ENCODE peak calls at places on chromosome 4, in six cellular contexts. E is lower lobe of right lung, U is fibroblast of mammary gland, X is fibroblast of pulmonary artery, D is glutamatergic neuron, P is GM23338. M is an unnamed sample.

GRCh38 chr4:131370846-131371245 is 1778.2 kb upstream of the PCDH10 start:
- DNase-seq in E (no peak), U (no peak), X (no peak), D (no peak), P (no peak), M (no peak)

GRCh38 chr4:178311992-178312391 is 869.8 kb upstream of the AGA start:
- DNase-seq in E (no peak), U (no peak), X (no peak), D (no peak), P (no peak), M (no peak)

GRCh38 chr4:7487464-7487863 is 52.7 kb upstream of the PSAPL1 start:
- DNase-seq in E (no peak), U (no peak), X (no peak), D (no peak), P (no peak), M (no peak)

GRCh38 chr4:8847331-8847730 is 24.3 kb downstream of the HMX1 start:
- DNase-seq in E (peak; percentile 26), U (no peak), X (no peak), D (no peak), P (no peak), M (no peak)

GRCh38 chr4:145281946-145282345 is 101.6 kb upstream of the OTUD4 start:
- DNase-seq in E (no peak), U (no peak), X (no peak), D (no peak), P (no peak), M (no peak)

GRCh38 chr4:48906283-48907173 is at the start of gene OCIAD2:
- DNase-seq in E (peak; percentile 86), U (no peak), X (peak; percentile 21), D (peak; percentile 73), P (peak; percentile 95), M (peak; percentile 58)

GRCh38 chr4:74016068-74016467 is 17.6 kb upstream of the CXCL5 start:
- DNase-seq in E (no peak), U (peak; percentile 40), X (no peak), D (no peak), P (no peak), M (no peak)

GRCh38 chr4:86831262-86832090 is 17.7 kb downstream of the SLC10A6 start:
- DNase-seq in E (peak; percentile 49), U (peak; percentile 91), X (peak; percentile 82), D (no peak), P (no peak), M (no peak)

GRCh38 chr4:158766419-158767044 is 2.3 kb upstream of the FNIP2 start:
- DNase-seq in E (no peak), U (no peak), X (no peak), D (no peak), P (no peak), M (no peak)

GRCh38 chr4:88017516-88018302 is 10.3 kb downstream of the PKD2 start:
- DNase-seq in E (no peak), U (peak; percentile 98), X (peak; percentile 97), D (no peak), P (no peak), M (no peak)

GRCh38 chr4:56655209-56655626 is 25.9 kb downstream of the HOPX start:
- DNase-seq in E (no peak), U (peak; percentile 25), X (peak; percentile 23), D (peak; percentile 60), P (peak; percentile 76), M (peak; percentile 29)

GRCh38 chr4:124918559-124919122 is 206.1 kb upstream of the ANKRD50 start:
- DNase-seq in E (no peak), U (peak; percentile 60), X (no peak), D (no peak), P (no peak), M (no peak)

GRCh38 chr4:59002148-59002547 is 1892.0 kb upstream of the IGFBP7 start:
- DNase-seq in E (no peak), U (no peak), X (no peak), D (no peak), P (no peak), M (no peak)

GRCh38 chr4:88591787-88592599 is at the start of gene HERC3:
- DNase-seq in E (peak; percentile 94), U (peak; percentile 76), X (peak; percentile 84), D (peak; percentile 95), P (peak; percentile 92), M (peak; percentile 92)

GRCh38 chr4:104421576-104421975 is 73.1 kb downstream of the CXXC4 start:
- DNase-seq in E (no peak), U (no peak), X (no peak), D (no peak), P (peak; percentile 25), M (no peak)

GRCh38 chr4:142130636-142131035 is 494.3 kb downstream of the IL15 start:
- DNase-seq in E (no peak), U (no peak), X (no peak), D (no peak), P (no peak), M (no peak)

GRCh38 chr4:152156448-152156847 is 379.4 kb downstream of the FBXW7 start:
- DNase-seq in E (no peak), U (no peak), X (no peak), D (peak; percentile 27), P (no peak), M (no peak)

GRCh38 chr4:83125738-83126141 is 11.2 kb upstream of the PLAC8 start:
- DNase-seq in E (no peak), U (no peak), X (no peak), D (no peak), P (no peak), M (no peak)

GRCh38 chr4:184489771-184490170 is 15.4 kb upstream of the IRF2 start:
- DNase-seq in E (no peak), U (no peak), X (no peak), D (no peak), P (no peak), M (no peak)

GRCh38 chr4:73866236-73866635 is 3.0 kb upstream of the CXCL1 start:
- DNase-seq in E (no peak), U (no peak), X (no peak), D (no peak), P (no peak), M (no peak)

GRCh38 chr4:59044316-59044715 is 1934.1 kb upstream of the IGFBP7 start:
- DNase-seq in E (no peak), U (no peak), X (no peak), D (no peak), P (no peak), M (no peak)

GRCh38 chr4:53040459-53040815 is 178.3 kb downstream of the RASL11B start:
- DNase-seq in E (no peak), U (no peak), X (peak; percentile 51), D (no peak), P (no peak), M (no peak)

GRCh38 chr4:71833175-71833900 is 49.5 kb upstream of the GC start:
- DNase-seq in E (peak; percentile 68), U (no peak), X (no peak), D (no peak), P (no peak), M (no peak)

GRCh38 chr4:38670939-38671593 is 7.1 kb downstream of the KLF3 start:
- DNase-seq in E (peak; percentile 61), U (no peak), X (no peak), D (no peak), P (no peak), M (no peak)

GRCh38 chr4:119523399-119523798 is 105.2 kb downstream of the PDE5A start:
- DNase-seq in E (no peak), U (no peak), X (no peak), D (no peak), P (no peak), M (no peak)

GRCh38 chr4:54102747-54103146 is 2.8 kb downstream of the GSX2 start:
- DNase-seq in E (no peak), U (no peak), X (no peak), D (no peak), P (no peak), M (no peak)

GRCh38 chr4:54103190-54103574 is 3.2 kb downstream of the GSX2 start:
- DNase-seq in E (no peak), U (no peak), X (no peak), D (no peak), P (peak; percentile 58), M (no peak)

GRCh38 chr4:54099959-54100606 is at the start of gene GSX2:
- DNase-seq in E (no peak), U (no peak), X (no peak), D (peak; percentile 41), P (peak; percentile 62), M (no peak)

GRCh38 chr4:54100607-54101189 is 735 bp downstream of the GSX2 start:
- DNase-seq in E (no peak), U (no peak), X (no peak), D (peak; percentile 28), P (peak; percentile 39), M (no peak)

DNA sequence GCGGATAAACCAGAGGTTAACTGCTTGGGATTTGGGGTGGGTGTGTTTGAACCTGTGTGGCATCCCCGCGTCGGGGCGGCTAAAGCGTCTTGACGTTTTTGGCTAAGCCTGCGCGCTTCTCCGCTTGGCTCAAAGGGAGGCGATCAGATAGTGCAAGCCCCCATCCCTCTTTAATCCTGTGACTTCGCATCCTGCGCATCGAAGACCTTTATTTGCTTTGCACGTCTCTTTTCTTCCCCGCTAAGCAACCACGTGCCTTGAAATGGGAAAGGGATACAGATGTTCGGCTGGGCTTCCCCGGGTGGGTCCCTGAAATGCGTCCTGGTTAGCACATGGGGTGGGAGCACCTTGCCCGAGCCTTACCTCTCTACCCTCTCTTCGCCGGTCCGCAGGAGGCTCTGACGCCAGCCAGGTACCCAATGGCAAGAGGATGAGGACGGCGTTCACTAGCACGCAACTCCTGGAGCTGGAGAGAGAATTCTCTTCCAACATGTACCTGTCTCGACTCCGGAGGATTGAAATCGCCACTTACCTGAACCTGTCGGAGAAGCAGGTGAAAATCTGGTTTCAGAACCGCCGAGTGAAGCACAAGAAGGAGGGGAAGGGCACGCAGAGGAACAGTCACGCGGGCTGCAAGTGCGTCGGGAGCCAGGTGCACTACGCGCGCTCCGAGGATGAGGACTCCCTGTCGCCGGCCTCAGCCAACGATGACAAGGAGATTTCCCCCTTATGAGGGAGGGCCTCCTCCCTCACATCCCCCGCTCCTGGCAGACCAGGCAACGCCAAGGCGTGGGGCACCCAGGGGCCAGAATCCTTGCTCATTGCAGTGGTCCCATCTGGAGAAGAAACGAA is 1.5 kb downstream of the GSX2 start:
- DNase-seq in E (no peak), U (no peak), X (no peak), D (no peak), P (peak; percentile 55), M (no peak)
- TF ChIP-seq CTCF in E (no peak), U (no peak), X (no peak), D (no peak), P (no peak), M (no peak)

GRCh38 chr4:134470544-134470943 is 269.0 kb upstream of the PABPC4L start:
- DNase-seq in E (no peak), U (peak; percentile 0), X (peak; percentile 26), D (peak; percentile 18), P (peak; percentile 59), M (peak; percentile 36)
- TF ChIP-seq CTCF in E (peak; percentile 28), U (no peak), X (peak; percentile 39), D (peak; percentile 27), P (peak; percentile 76), M (no peak)

GRCh38 chr4:13670456-13671150 is 43.1 kb upstream of the BOD1L1 start:
- DNase-seq in E (no peak), U (no peak), X (peak; percentile 51), D (no peak), P (no peak), M (no peak)
- TF ChIP-seq CTCF in E (no peak), U (no peak), X (no peak), D (no peak), P (no peak), M (no peak)

DNA sequence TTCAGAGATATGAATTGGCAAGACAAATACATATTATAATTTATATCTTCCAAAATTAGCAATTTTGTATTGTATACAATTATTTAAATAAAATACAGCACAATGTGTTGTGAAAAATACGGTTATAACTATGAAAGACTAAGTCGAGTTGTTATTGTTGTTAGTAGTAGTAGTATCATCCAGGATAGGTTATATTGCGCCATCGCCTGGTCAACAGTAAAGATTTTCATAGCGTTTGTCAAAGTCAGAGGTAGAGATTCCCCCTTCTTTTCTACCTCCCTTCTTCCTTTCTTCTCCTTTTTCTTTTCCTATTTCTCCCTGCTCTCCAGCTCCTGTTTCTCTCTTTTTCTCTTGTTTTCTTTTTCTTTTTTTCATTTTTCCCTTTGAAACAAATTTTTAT is 499.1 kb upstream of the EPHA5 start:
- DNase-seq in E (no peak), U (peak; percentile 20), X (peak; percentile 55), D (peak; percentile 19), P (peak; percentile 74), M (no peak)
- TF ChIP-seq CTCF in E (no peak), U (peak; percentile 17), X (peak; percentile 27), D (no peak), P (peak; percentile 66), M (no peak)